ENCODE peak calls at places on chromosomes 6 and 20, in five cellular contexts. K is Daoy, R is AG20443, G is GF-D8, U is LHCN-M2. Z is an unnamed sample.

GRCh38 chr6:84360039-84360438 is 132.6 kb upstream of the CEP162 start:
- DNase-seq in K (no peak), G (no peak), U (no peak), R (no peak), Z (no peak)

GRCh38 chr6:52262620-52263344 is 18.5 kb upstream of the IL17F start:
- DNase-seq in U (no peak), G (no peak), K (no peak), R (no peak), Z (no peak)

GRCh38 chr6:71248306-71248705 is 40.3 kb upstream of the OGFRL1 start:
- DNase-seq in R (peak), G (no peak), K (peak), U (peak), Z (peak)

GRCh38 chr6:20236899-20237600 is 24.8 kb upstream of the MBOAT1 start:
- DNase-seq in U (no peak), K (no peak), R (no peak), G (no peak), Z (no peak)

GRCh38 chr6:38169221-38169674 is 349.7 kb downstream of the ZFAND3 start:
- DNase-seq in R (no peak), U (no peak), K (no peak), G (no peak), Z (no peak)

GRCh38 chr6:132867055-132867454 is 52.7 kb downstream of the RPS12 start:
- DNase-seq in G (no peak), R (no peak), U (no peak), K (no peak), Z (no peak)

GRCh38 chr20:62742550-62742949 is 33.9 kb downstream of the NTSR1 start:
- DNase-seq in K (no peak), U (no peak), R (no peak), G (no peak), Z (no peak)

GRCh38 chr20:49901588-49901987 is 13.7 kb downstream of the SPATA2 start:
- DNase-seq in U (no peak), G (no peak), K (no peak), R (no peak), Z (no peak)

GRCh38 chr6:119255492-119255891 is 94.1 kb downstream of the MAN1A1 start:
- DNase-seq in R (no peak), U (no peak), K (no peak), G (no peak), Z (no peak)

GRCh38 chr6:161882196-161882595 is 608.3 kb upstream of the AGPAT4 start:
- DNase-seq in R (no peak), G (no peak), K (no peak), U (no peak), Z (no peak)

GRCh38 chr6:111657146-111657545 is 51.5 kb upstream of the TRAF3IP2 start:
- DNase-seq in R (peak), U (peak), G (no peak), K (no peak), Z (peak)

GRCh38 chr6:154350293-154350692 is 6.3 kb downstream of the IPCEF1 start:
- DNase-seq in K (peak), R (peak), U (no peak), G (no peak), Z (peak)

GRCh38 chr6:16974729-16975359 is 127.0 kb upstream of the STMND1 start:
- DNase-seq in R (no peak), U (no peak), K (no peak), G (no peak), Z (no peak)

GRCh38 chr6:47134476-47135189 is 92.5 kb upstream of the ADGRF1 start:
- DNase-seq in G (no peak), U (peak), K (peak), R (peak), Z (peak)

GRCh38 chr20:50870572-50871161 is 60.6 kb downstream of the ADNP start:
- DNase-seq in U (no peak), R (no peak), G (no peak), K (no peak), Z (no peak)

GRCh38 chr20:40882173-40882572 is 146.4 kb upstream of the TOP1 start:
- DNase-seq in G (no peak), U (no peak), R (no peak), K (no peak), Z (no peak)

GRCh38 chr20:62433655-62434054 is 6.3 kb upstream of the RBBP8NL start:
- DNase-seq in G (no peak), U (no peak), R (peak), K (no peak), Z (no peak)

GRCh38 chr6:151286192-151286591 is 46.4 kb downstream of the AKAP12 start:
- DNase-seq in G (no peak), K (no peak), U (no peak), R (no peak), Z (no peak)

GRCh38 chr6:107786709-107787588 is 37.2 kb downstream of the SCML4 start:
- DNase-seq in G (no peak), R (no peak), U (peak), K (no peak), Z (no peak)

GRCh38 chr6:14542670-14543366 is 425.2 kb downstream of the CD83 start:
- DNase-seq in G (no peak), K (peak), U (peak), R (peak), Z (peak)

GRCh38 chr6:111985202-111985731 is 68.6 kb upstream of the CCN6 start:
- DNase-seq in U (peak), G (no peak), K (peak), R (peak), Z (peak)

GRCh38 chr6:33742092-33742491 is 4.6 kb downstream of the IP6K3 start:
- DNase-seq in U (no peak), K (no peak), G (no peak), R (peak), Z (no peak)

GRCh38 chr6:25053875-25054371 is 118.2 kb upstream of the RIPOR2 start:
- DNase-seq in K (peak), R (peak), G (no peak), U (peak), Z (peak)

GRCh38 chr6:11767458-11767857 is 11.1 kb downstream of the ADTRP start:
- DNase-seq in K (no peak), U (no peak), R (no peak), G (no peak), Z (no peak)

GRCh38 chr6:158072083-158072721 is 90.5 kb downstream of the SYNJ2 start:
- DNase-seq in R (peak), G (peak), U (peak), K (peak), Z (peak)

GRCh38 chr6:3357669-3358068 is 98.9 kb downstream of the PSMG4 start:
- DNase-seq in K (no peak), U (no peak), G (no peak), R (no peak), Z (no peak)